ENCODE peak calls at places on chromosomes 4 and X, in six cellular contexts. G is activated CD4-positive, CD25-positive, alpha-beta regulatory T cell treated with anti-CD3 and anti-CD28 coated beads, Interleukin-2, amount 50 U/mL, for 72 hours; C is fibroblast of villous mesenchyme; H is frontal cortex; L is esophagus squamous epithelium; B is fibroblast of lung. E is an unnamed sample.

GRCh38 chrX:6729581-6729980 is 194.7 kb upstream of the VCX3A start:
- DNase-seq in G (no peak), L (no peak), B (no peak), C (no peak), H (no peak), E (peak; percentile 1)

GRCh38 chrX:118355225-118355920 is 9.5 kb downstream of the WDR44 start:
- DNase-seq in H (no peak), C (no peak), L (no peak), B (peak; percentile 30), G (no peak), E (no peak)

GRCh38 chrX:107857815-107858214 is 32.1 kb downstream of the MID2 start:
- DNase-seq in H (no peak), G (no peak), C (no peak), B (no peak), L (no peak), E (no peak)

GRCh38 chr4:15656038-15656470 is 897 bp upstream of the FBXL5 start:
- DNase-seq in H (no peak), B (peak; percentile 30), G (no peak), C (no peak), L (no peak), E (no peak)

GRCh38 chr4:153421980-153422379 is 44.2 kb upstream of the TMEM131L start:
- DNase-seq in C (no peak), G (no peak), B (no peak), L (no peak), H (no peak), E (no peak)

GRCh38 chr4:6884341-6884870 is 25.2 kb upstream of the TBC1D14 start:
- DNase-seq in B (no peak), C (peak; percentile 68), G (no peak), H (no peak), L (no peak), E (no peak)

GRCh38 chr4:83251074-83251835 is 33.3 kb downstream of the COQ2 start:
- DNase-seq in B (no peak), L (no peak), C (peak; percentile 18), G (no peak), H (no peak), E (no peak)

GRCh38 chr4:154973636-154974035 is 192.6 kb downstream of the RBM46 start:
- DNase-seq in C (no peak), G (no peak), L (no peak), B (no peak), H (no peak), E (no peak)

GRCh38 chr4:186039697-186040096 is 29.3 kb upstream of the TLR3 start:
- DNase-seq in G (no peak), B (no peak), L (no peak), H (no peak), C (no peak), E (no peak)

GRCh38 chr4:105280338-105280809 is 133.7 kb downstream of the TET2 start:
- DNase-seq in C (peak; percentile 65), L (no peak), B (peak; percentile 99), G (no peak), H (no peak), E (no peak)

GRCh38 chr4:7466904-7467303 is 32.2 kb upstream of the PSAPL1 start:
- DNase-seq in L (no peak), G (no peak), H (peak; percentile 59), B (no peak), C (no peak), E (no peak)

E was measured in SW480.